ENCODE peak calls at places on chromosomes 16 and 17, in four cellular contexts. G is sigmoid colon, O is fibroblast of lung, K is uterus. N is an unnamed sample.

GRCh38 chr16:73048292-73049050 is 543 bp upstream of the ZFHX3 start:
- DNase-seq in G (peak; percentile 87), O (peak; percentile 40), K (peak; percentile 60), N (peak; percentile 40)

GRCh38 chr17:80376531-80376930 is 38.4 kb upstream of the ENDOV start:
- DNase-seq in G (no peak), O (no peak), K (no peak), N (no peak)

GRCh38 chr16:65312795-65313194 is 190.9 kb upstream of the CDH11 start:
- DNase-seq in G (no peak), O (peak; percentile 49), K (no peak), N (peak; percentile 80)

GRCh38 chr16:2083409-2083808 is 35.6 kb downstream of the TSC2 start:
- DNase-seq in G (no peak), O (no peak), K (no peak), N (no peak)

GRCh38 chr17:31131299-31131698 is 36.5 kb downstream of the NF1 start:
- DNase-seq in G (no peak), O (no peak), K (no peak), N (no peak)

GRCh38 chr17:75828051-75828400 is 16.2 kb downstream of the UNC13D start:
- DNase-seq in G (no peak), O (no peak), K (no peak), N (no peak)

GRCh38 chr17:32786169-32786568 is 90.8 kb downstream of the MYO1D start:
- DNase-seq in G (no peak), O (no peak), K (no peak), N (no peak)

GRCh38 chr17:72988451-72988850 is 104.0 kb downstream of the SLC39A11 start:
- DNase-seq in G (no peak), O (no peak), K (no peak), N (no peak)

GRCh38 chr17:58728831-58729230 is 26.8 kb upstream of the PPM1E start:
- DNase-seq in G (no peak), O (peak; percentile 12), K (no peak), N (no peak)

GRCh38 chr17:27651411-27652345 is 20.7 kb downstream of the LGALS9 start:
- DNase-seq in G (peak; percentile 78), O (peak; percentile 43), K (peak; percentile 71), N (peak; percentile 42)

GRCh38 chr17:38877130-38877851 is 7.4 kb downstream of the LASP1 start:
- DNase-seq in G (no peak), O (no peak), K (no peak), N (no peak)

GRCh38 chr17:19753661-19754463 is 5.8 kb upstream of the ALDH3A1 start:
- DNase-seq in G (peak; percentile 61), O (no peak), K (no peak), N (no peak)

DNA sequence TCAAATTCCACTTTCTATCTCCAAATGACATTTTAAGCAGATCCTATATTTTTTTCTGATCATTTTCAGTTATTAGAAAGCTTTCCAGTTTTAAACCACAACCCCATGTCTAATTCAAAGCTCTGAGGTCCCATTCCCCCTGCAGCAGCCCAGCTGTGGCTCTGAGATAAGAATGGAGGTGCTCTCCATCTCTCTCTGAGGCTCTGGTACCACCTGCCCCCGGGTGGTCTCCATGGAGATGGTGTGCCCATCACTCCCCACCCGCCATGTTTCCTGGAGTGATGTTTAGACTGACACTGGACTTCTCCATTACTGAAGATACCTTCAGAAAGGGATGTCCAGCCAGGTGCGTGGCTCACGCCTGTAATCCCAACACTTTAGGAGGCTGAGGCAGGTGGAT is 68.1 kb upstream of the SEC14L1 start:
- DNase-seq in G (no peak), O (no peak), K (no peak), N (no peak)
- TF ChIP-seq CTCF in G (no peak), O (no peak), K (no peak), N (no peak)

DNA sequence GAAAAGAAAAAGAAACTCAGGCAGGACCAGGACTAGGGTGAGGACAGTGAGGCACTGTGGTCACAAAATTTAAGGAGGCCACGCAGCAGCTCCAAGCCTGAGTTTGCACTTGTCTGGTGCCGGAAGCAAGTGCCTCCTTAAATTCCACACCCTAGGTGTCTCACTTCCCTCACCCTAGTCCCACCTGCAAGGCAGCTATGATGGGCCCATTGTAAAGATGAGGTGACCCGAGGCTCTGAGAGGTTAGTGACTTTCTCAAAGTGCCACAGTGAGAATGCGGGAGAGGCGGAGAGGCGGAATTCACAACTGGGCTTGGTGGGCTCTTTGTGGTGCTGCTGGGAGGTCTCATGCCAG is 21.5 kb upstream of the EEF2K start:
- DNase-seq in G (no peak), O (no peak), K (no peak), N (no peak)
- TF ChIP-seq CTCF in G (no peak), O (no peak), K (no peak), N (no peak)

GRCh38 chr16:24516900-24517669 is 22.3 kb upstream of the RBBP6 start:
- DNase-seq in G (peak; percentile 90), O (peak; percentile 88), K (peak; percentile 84), N (peak; percentile 82)
- TF ChIP-seq CTCF in G (peak; percentile 91), O (peak; percentile 91), K (peak; percentile 91), N (peak; percentile 96)

DNA sequence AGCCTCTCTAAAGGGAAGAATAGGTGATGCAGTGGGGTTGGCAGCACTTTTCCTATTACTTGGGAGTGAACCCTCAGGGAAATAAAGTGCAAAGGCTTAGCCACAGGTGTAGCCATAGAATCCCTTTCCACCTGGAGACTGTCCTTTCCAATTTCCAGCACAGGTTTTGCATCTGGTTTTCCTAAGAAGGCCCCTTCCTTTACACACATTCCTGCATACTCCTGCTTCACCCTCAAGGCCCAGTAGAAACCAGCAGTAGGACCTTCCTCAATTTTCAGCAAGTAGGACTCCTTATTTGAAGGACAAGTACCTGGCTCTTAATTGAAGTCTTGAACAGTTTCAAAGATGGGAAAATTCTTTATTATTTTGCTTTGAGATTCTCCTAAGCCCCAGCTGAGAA is 171.8 kb upstream of the TBX2 start:
- DNase-seq in G (no peak), O (no peak), K (no peak), N (no peak)
- TF ChIP-seq CTCF in G (no peak), O (no peak), K (no peak), N (no peak)

GRCh38 chr17:48228720-48229119 is 121.2 kb downstream of the SNX11 start:
- DNase-seq in G (no peak), O (no peak), K (no peak), N (no peak)
- TF ChIP-seq CTCF in G (no peak), O (no peak), K (no peak), N (no peak)

DNA sequence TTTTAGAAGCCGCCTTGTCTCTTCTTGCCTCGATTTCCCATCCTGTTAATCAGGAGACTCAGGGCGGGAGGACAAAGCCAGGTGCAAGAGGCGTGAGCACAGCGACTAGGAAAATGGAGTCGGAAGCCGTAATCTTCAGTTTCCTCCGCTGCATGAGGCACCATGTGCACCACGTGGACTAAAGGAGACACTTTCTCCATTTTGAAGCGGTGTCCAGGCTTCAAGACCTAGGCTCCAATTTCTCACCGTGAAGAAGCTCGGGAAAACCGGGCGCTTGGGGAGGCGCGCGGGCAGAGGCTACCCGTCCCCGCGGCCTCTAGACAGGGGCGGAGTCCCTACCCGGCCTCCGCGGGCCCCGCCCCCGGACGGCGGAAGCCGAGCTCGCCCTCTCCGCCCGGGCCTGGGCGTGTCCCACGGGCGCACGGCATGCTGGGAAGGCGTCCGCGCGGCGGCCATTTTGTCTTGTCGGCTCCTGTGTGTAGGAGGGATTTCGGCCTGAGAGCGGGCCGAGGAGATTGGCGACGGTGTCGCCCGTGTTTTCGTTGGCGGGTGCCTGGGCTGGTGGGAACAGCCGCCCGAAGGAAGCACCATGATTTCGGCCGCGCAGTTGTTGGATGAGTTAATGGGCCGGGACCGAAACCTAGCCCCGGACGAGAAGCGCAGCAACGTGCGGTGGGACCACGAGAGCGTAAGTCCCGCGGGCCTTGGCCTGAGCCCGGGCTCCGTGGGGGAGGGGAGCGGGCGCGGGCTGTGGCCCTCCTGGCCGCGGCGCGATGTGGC is at the start of gene LUC7L3:
- DNase-seq in G (peak; percentile 95), O (peak; percentile 94), K (peak; percentile 94), N (peak; percentile 89)
- TF ChIP-seq CTCF in G (no peak), O (no peak), K (no peak), N (no peak)

N was measured in HFFc6.